ENCODE peak calls at places on chromosomes 2 and 18, in four cellular contexts. Y is endothelial cell of umbilical vein, Q is breast epithelium, J is A549. M is an unnamed sample. For H3K4me1, the result is how much of the 10 kb centered on the place peaks cover.

GRCh38 chr18:10036479-10036878 is 122.7 kb downstream of the VAPA start:
- DNase-seq in Q (no peak), Y (no peak), J (no peak), M (no peak)

GRCh38 chr2:30252723-30253688 is 21.7 kb downstream of the LBH start:
- DNase-seq in Y (peak), Q (no peak), J (peak), M (no peak)

GRCh38 chr2:40113272-40113671 is 334.2 kb upstream of the THUMPD2 start:
- DNase-seq in Q (no peak), Y (no peak), J (no peak), M (no peak)

GRCh38 chr2:38522754-38523349 is 79.9 kb downstream of the HNRNPLL start:
- DNase-seq in J (no peak), Q (no peak), Y (no peak), M (no peak)

GRCh38 chr2:88807237-88807962 is 115.9 kb downstream of the RPIA start:
- DNase-seq in Q (no peak), Y (no peak), J (no peak), M (no peak)

GRCh38 chr18:3624818-3625716 is 175.1 kb downstream of the TGIF1 start:
- DNase-seq in J (peak), Q (peak), Y (peak), M (no peak)

GRCh38 chr2:8549273-8549922 is 132.5 kb upstream of the ID2 start:
- DNase-seq in Y (no peak), Q (no peak), J (no peak), M (no peak)

GRCh38 chr2:11103984-11104793 is 51.1 kb upstream of the SLC66A3 start:
- DNase-seq in Q (no peak), Y (no peak), J (no peak), M (no peak)

GRCh38 chr2:214587442-214587841 is 176.6 kb downstream of the VWC2L start:
- DNase-seq in Q (no peak), J (peak), Y (no peak), M (no peak)

GRCh38 chr2:150538582-150539236 is 51.2 kb upstream of the RND3 start:
- DNase-seq in J (no peak), Q (no peak), Y (no peak), M (no peak)

GRCh38 chr2:30235008-30235655 is 3.8 kb downstream of the LBH start:
- DNase-seq in Q (no peak), Y (no peak), J (no peak), M (peak)

GRCh38 chr2:99747842-99748241 is 258.0 kb upstream of the REV1 start:
- DNase-seq in Y (no peak), Q (no peak), J (no peak), M (no peak)

GRCh38 chr2:218991674-218992168 is 1.5 kb downstream of the CRYBA2 start:
- DNase-seq in Q (no peak), J (no peak), Y (no peak), M (peak)

DNA sequence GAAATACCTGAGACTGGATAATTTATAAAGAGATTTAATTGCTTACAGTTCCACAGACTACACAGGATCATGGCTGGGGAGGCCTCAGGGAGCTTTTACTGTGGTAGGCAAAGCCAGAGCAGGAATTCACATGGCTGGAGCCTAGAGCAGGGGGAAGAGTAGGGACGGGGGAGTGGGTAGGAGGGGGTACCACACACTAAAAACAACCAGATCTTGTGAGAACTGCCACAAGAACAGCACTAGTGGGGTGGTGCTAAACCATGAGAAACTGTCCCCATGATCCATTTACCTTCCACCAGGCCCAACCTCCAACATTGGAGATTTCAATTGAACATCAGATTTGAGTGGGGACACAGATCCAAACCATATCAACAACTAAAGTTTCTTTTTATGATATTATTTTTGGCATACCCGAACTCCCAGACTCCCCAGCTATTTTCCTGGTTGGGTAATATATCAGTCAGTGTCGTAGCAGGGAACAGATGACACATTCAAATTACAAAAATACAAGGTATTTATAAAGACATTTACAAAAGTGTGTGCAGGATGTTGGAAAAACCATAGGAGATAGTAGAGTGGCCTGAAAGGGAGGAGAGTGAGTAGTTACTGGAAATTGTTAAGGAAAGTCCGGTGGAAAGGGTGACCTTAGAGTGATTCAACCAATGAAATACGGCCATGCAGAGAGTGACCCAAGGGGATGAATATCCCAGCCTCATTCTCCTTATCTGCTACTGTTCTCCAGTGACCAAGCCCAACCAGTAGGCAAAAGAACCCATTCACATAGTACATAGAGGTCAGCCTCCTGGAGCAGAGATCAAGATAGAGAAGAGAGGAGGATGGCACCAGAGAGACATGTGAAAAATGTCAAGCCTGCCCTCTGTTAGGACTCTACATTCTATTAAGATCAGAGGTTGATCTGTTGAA is 8.8 kb downstream of the RPL37A start:
- DNase-seq in Q (no peak), Y (no peak), J (no peak), M (no peak)
- H3K27ac ChIP-seq in Q (no peak), Y (no peak), J (no peak), M (no peak)

DNA sequence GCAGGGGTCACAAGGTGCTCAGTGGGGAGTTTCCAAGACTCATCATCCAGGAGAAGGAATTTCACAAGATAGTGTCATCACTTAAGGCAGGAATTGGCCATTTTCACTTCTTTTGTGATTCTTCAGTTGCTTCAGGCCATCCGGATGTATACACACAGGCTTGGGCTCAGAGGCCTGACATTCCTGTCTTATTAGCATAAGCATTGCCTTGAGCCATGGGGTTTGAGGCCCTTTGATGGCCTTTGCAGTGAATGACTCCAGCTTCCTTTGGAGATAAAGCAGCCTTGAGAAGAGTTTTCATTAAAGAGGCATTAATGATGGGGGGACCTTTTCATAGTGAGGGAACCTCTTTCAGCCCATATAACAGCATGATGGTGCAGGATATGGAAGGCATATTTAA is 366.0 kb upstream of the CNTNAP5 start:
- DNase-seq in J (no peak), Y (no peak), Q (no peak), M (no peak)
- H3K4me1 ChIP-seq in J (under half), Y (under half), Q (under half), M (under half)

DNA sequence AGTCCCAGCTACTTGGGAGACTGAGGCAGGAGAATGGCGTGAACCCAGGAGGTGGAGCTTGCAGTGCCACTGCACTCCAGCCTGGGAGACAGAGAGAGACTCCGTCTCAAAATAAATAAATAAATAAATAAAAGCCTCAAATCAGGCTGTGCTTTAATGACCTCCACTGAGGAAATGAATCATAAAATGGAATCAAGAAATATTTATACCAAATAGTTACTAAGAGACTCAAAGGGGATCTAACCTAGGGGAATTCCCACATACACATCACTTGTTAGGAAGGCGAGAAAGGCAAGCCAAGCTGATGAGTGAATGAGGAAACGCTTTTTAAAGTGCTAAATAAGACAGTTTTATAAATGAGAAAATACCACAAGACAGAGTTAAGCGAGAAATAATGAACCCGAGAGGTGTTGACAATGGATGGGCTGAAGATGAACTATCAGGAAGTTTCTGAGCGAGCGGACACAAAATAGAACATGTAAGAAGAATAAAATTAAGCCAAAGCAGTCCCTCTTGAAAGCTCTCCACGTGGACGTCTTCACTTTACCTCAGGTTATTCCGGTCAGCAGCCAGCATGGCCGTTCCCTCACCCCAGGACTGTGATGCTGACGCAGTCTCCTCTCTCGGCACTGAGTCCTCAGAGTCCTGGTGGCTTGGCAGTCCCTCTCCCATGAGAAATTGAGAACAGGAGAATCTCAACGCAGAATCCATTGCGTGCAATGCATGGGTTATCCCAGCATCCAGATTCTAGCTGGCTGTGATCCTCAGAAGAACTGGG is 22.4 kb downstream of the PXDN start:
- DNase-seq in Q (peak), J (no peak), Y (peak), M (no peak)
- H3K27ac ChIP-seq in Q (peak), J (no peak), Y (peak), M (no peak)

GRCh38 chr18:8699126-8699525 is 6.2 kb upstream of the MTCL1 start:
- DNase-seq in Q (no peak), Y (no peak), J (no peak), M (no peak)
- H3K4me1 ChIP-seq in Q (under half), Y (under half), J (under half), M (under half)

GRCh38 chr18:1037766-1038165 is 133.1 kb downstream of the ADCYAP1 start:
- DNase-seq in Y (no peak), Q (no peak), J (no peak), M (no peak)
- H3K27ac ChIP-seq in Y (no peak), Q (no peak), J (no peak), M (no peak)

M was measured in spleen.